ENCODE peak calls at places on chromosome 19, in seven cellular contexts. A is SW480; W is heart right ventricle; G is activated T-helper 9 cell treated with anti-CD3 and anti-CD28 coated beads, Interleukin-2, amount 50 U/mL, for 16 hours; D is G401; B is AML-193; Z is IMR-90. C is an unnamed sample.

GRCh38 chr19:13006431-13007281 is 11.4 kb downstream of the NFIX start:
- DNase-seq in W (no peak), Z (no peak), B (no peak), A (no peak), G (no peak), D (peak), C (no peak)

GRCh38 chr19:6216996-6217751 is 62.6 kb downstream of the MLLT1 start:
- DNase-seq in W (peak), A (no peak), Z (peak), B (no peak), D (peak), G (no peak), C (no peak)

GRCh38 chr19:46014534-46014933 is 8.3 kb downstream of the PGLYRP1 start:
- DNase-seq in D (no peak), G (no peak), W (no peak), A (no peak), B (no peak), Z (no peak), C (no peak)

GRCh38 chr19:1316466-1316865 is 30.8 kb downstream of the EFNA2 start:
- DNase-seq in B (no peak), D (no peak), G (no peak), W (no peak), Z (no peak), A (no peak), C (no peak)

GRCh38 chr19:3270908-3271307 is 46.4 kb downstream of the CELF5 start:
- DNase-seq in B (no peak), W (no peak), Z (peak), D (peak), G (no peak), A (peak), C (peak)

GRCh38 chr19:54138777-54139256 is 1.3 kb downstream of the CNOT3 start:
- DNase-seq in A (no peak), W (no peak), Z (no peak), B (no peak), G (no peak), D (no peak), C (no peak)

GRCh38 chr19:48064509-48064908 is 20.6 kb upstream of the CABP5 start:
- DNase-seq in G (no peak), B (no peak), A (peak), D (no peak), Z (peak), W (no peak), C (no peak)

GRCh38 chr19:33186431-33186830 is 7.7 kb upstream of the LRP3 start:
- DNase-seq in Z (no peak), W (no peak), B (peak), D (no peak), G (no peak), A (no peak), C (no peak)

GRCh38 chr19:52662631-52663030 is 24.5 kb upstream of the ZNF83 start:
- DNase-seq in G (no peak), A (peak), W (no peak), B (no peak), Z (no peak), D (no peak), C (no peak)

GRCh38 chr19:51552996-51553725 is 17.9 kb upstream of the ZNF175 start:
- DNase-seq in B (peak), W (peak), Z (peak), G (no peak), D (peak), A (peak), C (peak)

GRCh38 chr19:9205506-9206113 is 13.8 kb downstream of the OR7D4 start:
- DNase-seq in G (peak), D (peak), A (peak), Z (peak), W (peak), B (peak), C (peak)

GRCh38 chr19:3788991-3789778 is 3.0 kb upstream of the MATK start:
- DNase-seq in D (no peak), G (no peak), W (no peak), B (no peak), Z (no peak), A (no peak), C (peak)

GRCh38 chr19:4208385-4209094 is 20.8 kb upstream of the EBI3 start:
- DNase-seq in B (no peak), A (no peak), Z (peak), W (no peak), D (no peak), G (no peak), C (peak)